ENCODE peak calls at places on chromosomes 1 and 21, in six cellular contexts. P is endodermal cell, X is gastrocnemius medialis, L is ovary, B is heart right ventricle, F is BE2C. H is an unnamed sample. For H3K4me1 and H3K27me3, the result is how much of the 10 kb centered on the place peaks cover.

GRCh38 chr1:203306970-203307541 is 1.7 kb downstream of the BTG2 start:
- DNase-seq in L (no peak), B (peak), P (peak), F (no peak), X (no peak), H (no peak)

GRCh38 chr1:240169188-240169587 is 77.5 kb downstream of the FMN2 start:
- DNase-seq in X (no peak), P (no peak), B (no peak), L (no peak), F (no peak), H (no peak)

GRCh38 chr1:37574834-37575479 is 18.2 kb downstream of the DNALI1 start:
- DNase-seq in X (no peak), F (no peak), L (no peak), P (no peak), B (no peak), H (no peak)

GRCh38 chr1:55155522-55155921 is 59.6 kb downstream of the USP24 start:
- DNase-seq in P (peak), X (peak), F (peak), L (no peak), B (peak), H (peak)

GRCh38 chr21:46206163-46207005 is 22.1 kb upstream of the SPATC1L start:
- DNase-seq in L (no peak), X (no peak), F (peak), P (no peak), B (no peak), H (no peak)

GRCh38 chr21:45539046-45539795 is 3.0 kb downstream of the SLC19A1 start:
- DNase-seq in X (peak), B (no peak), L (peak), P (peak), F (peak), H (no peak)

GRCh38 chr1:144551107-144551542 is 41.6 kb upstream of the PPIAL4F start:
- DNase-seq in L (no peak), B (no peak), X (no peak), F (peak), P (no peak), H (no peak)

GRCh38 chr1:218809625-218810024 is 364.1 kb upstream of the LYPLAL1 start:
- DNase-seq in B (no peak), F (no peak), L (no peak), P (no peak), X (no peak), H (no peak)

GRCh38 chr21:46637952-46638746 is 2.7 kb downstream of the PRMT2 start:
- DNase-seq in X (no peak), B (no peak), L (no peak), F (no peak), P (no peak), H (no peak)

GRCh38 chr1:88697503-88697902 is 13.4 kb downstream of the PKN2 start:
- DNase-seq in F (no peak), P (no peak), B (no peak), L (no peak), X (no peak), H (no peak)

GRCh38 chr1:222071313-222071886 is 329.5 kb upstream of the DUSP10 start:
- DNase-seq in B (no peak), P (no peak), L (no peak), F (no peak), X (no peak), H (peak)

GRCh38 chr1:45009956-45010854 is 919 bp downstream of the HECTD3 start:
- DNase-seq in L (no peak), P (peak), F (no peak), B (no peak), X (peak), H (peak)

GRCh38 chr21:29163381-29164115 is 33.1 kb downstream of the MAP3K7CL start:
- DNase-seq in F (no peak), L (no peak), B (no peak), P (no peak), X (no peak), H (no peak)

GRCh38 chr1:180366386-180367068 is 135.8 kb downstream of the ACBD6 start:
- DNase-seq in L (no peak), X (no peak), P (no peak), B (no peak), F (no peak), H (no peak)

GRCh38 chr1:74430496-74430895 is 81.9 kb downstream of the LRRC53 start:
- DNase-seq in X (no peak), L (no peak), B (no peak), F (no peak), P (no peak), H (no peak)

GRCh38 chr1:178490136-178490535 is 6.6 kb downstream of the CLEC20A start:
- DNase-seq in B (no peak), L (no peak), F (no peak), P (no peak), X (no peak), H (no peak)

GRCh38 chr1:67194209-67194863 is 28.1 kb downstream of the IL23R start:
- DNase-seq in P (no peak), L (no peak), B (no peak), X (no peak), F (no peak), H (no peak)

GRCh38 chr1:201634261-201634660 is 95.3 kb downstream of the NAV1 start:
- DNase-seq in B (no peak), X (no peak), P (no peak), L (no peak), F (no peak), H (peak)

GRCh38 chr1:24795236-24795635 is 50.0 kb downstream of the CLIC4 start:
- DNase-seq in F (no peak), L (no peak), B (no peak), X (no peak), P (no peak), H (no peak)

GRCh38 chr1:18463984-18464664 is 16.6 kb upstream of the KLHDC7A start:
- DNase-seq in P (peak), X (no peak), B (no peak), L (no peak), F (no peak), H (no peak)

GRCh38 chr1:93615201-93616150 is 66.2 kb downstream of the BCAR3 start:
- DNase-seq in P (peak), F (no peak), X (no peak), B (no peak), L (no peak), H (no peak)

GRCh38 chr1:154870117-154870571 is at the start of gene KCNN3:
- DNase-seq in L (peak), P (peak), B (peak), F (peak), X (peak), H (peak)

GRCh38 chr1:43531453-43531905 is 796 bp downstream of the PTPRF start:
- DNase-seq in X (no peak), P (peak), B (no peak), F (no peak), L (peak), H (no peak)

GRCh38 chr1:5554111-5554510 is 438.1 kb downstream of the NPHP4 start:
- DNase-seq in L (no peak), P (no peak), B (no peak), F (no peak), X (no peak), H (no peak)

GRCh38 chr1:111976842-111977241 is 12.6 kb downstream of the KCND3 start:
- DNase-seq in X (no peak), B (no peak), P (no peak), F (no peak), L (no peak), H (no peak)

GRCh38 chr1:227951624-227952373 is 4.1 kb upstream of the WNT9A start:
- DNase-seq in X (no peak), B (no peak), P (peak), F (no peak), L (no peak), H (no peak)

GRCh38 chr1:20446796-20447195 is 39.2 kb downstream of the CAMK2N1 start:
- DNase-seq in L (no peak), B (no peak), X (no peak), P (no peak), F (no peak), H (no peak)

GRCh38 chr21:15084668-15085067 is 19.9 kb upstream of the NRIP1 start:
- DNase-seq in B (no peak), F (peak), L (no peak), P (no peak), X (no peak), H (peak)

DNA sequence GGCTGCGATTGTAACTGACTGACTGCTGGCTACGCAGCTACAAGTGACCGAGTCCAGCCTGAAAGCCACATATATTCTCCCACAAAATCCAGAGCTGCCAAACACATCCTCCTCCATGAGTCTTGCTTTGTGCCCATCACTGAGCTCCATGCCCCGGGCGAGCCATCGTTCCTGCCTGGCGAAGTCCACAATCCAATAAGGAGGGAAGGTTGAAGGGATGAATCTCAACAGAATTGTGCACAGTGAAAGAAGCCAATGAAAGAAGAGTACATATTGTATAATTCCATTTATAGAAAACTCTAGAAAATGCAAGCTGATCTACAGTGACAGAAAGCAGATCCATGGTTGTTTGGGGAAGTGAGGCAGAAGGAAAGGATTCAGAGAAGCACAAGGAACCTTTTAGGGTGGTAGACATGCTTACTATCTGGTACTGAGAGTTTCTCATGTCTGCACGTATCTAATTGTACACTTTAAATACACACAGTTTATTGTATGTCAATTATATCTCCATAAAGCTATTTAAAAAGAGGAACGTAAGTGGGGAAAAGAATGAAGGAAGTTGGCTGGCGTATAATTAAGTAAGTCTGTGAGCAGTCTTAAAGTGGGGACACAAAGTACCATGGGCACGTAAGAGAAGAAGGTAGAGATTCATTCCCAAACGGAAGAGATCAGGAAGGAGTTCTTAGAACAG is 115.9 kb upstream of the JUN start:
- DNase-seq in F (no peak), X (no peak), L (no peak), P (no peak), B (no peak), H (no peak)
- H3K4me1 ChIP-seq in F (under half), X (half or more), L (under half), P (under half), B (under half), H (half or more)

GRCh38 chr21:44475266-44475665 is 20.0 kb downstream of the LRRC3 start:
- DNase-seq in X (no peak), B (no peak), L (no peak), P (no peak), F (no peak), H (no peak)
- H3K27me3 ChIP-seq in X (under half), B (under half), L (under half), P (under half), F (under half), H (under half)

GRCh38 chr1:167669209-167670139 is 39.4 kb downstream of the RCSD1 start:
- DNase-seq in P (no peak), F (no peak), X (peak), L (no peak), B (no peak), H (no peak)
- H3K4me1 ChIP-seq in P (under half), F (under half), X (half or more), L (under half), B (under half), H (under half)

GRCh38 chr1:205840524-205840923 is 9.4 kb downstream of the PM20D1 start:
- DNase-seq in F (no peak), B (no peak), L (no peak), P (peak), X (no peak), H (no peak)

GRCh38 chr1:205842177-205842576 is 7.8 kb downstream of the PM20D1 start:
- DNase-seq in X (no peak), B (no peak), F (peak), L (no peak), P (no peak), H (no peak)

GRCh38 chr1:205832326-205832751 is 17.6 kb downstream of the PM20D1 start:
- DNase-seq in B (no peak), L (no peak), P (no peak), X (no peak), F (peak), H (peak)

GRCh38 chr1:205834751-205835150 is 15.2 kb downstream of the PM20D1 start:
- DNase-seq in B (no peak), F (no peak), L (no peak), P (no peak), X (no peak), H (no peak)

GRCh38 chr1:205837380-205837970 is 12.5 kb downstream of the PM20D1 start:
- DNase-seq in X (no peak), P (no peak), L (no peak), F (no peak), B (no peak), H (no peak)
- H3K27me3 ChIP-seq in X (under half), P (under half), L (under half), F (under half), B (under half), H (under half)

H was measured in SJCRH30.